ENCODE peak calls at places on chromosomes 13 and 19, in eight cellular contexts. One of them, this sample, is unnamed.

GRCh38 chr13:44854264-44855060 is 134.8 kb downstream of the NUFIP1 start:
- DNase-seq in cardiac muscle cell: peak
- DNase-seq in stomach: peak
- DNase-seq in K562: no peak
- DNase-seq in heart right ventricle: peak
- DNase-seq in fibroblast of lung: no peak
- DNase-seq in pancreas: no peak
- DNase-seq in uterus: no peak
- DNase-seq in this sample: no peak

GRCh38 chr13:104809483-104809882 is 1726.0 kb downstream of the EFNB2 start:
- DNase-seq in cardiac muscle cell: no peak
- DNase-seq in stomach: no peak
- DNase-seq in K562: no peak
- DNase-seq in heart right ventricle: no peak
- DNase-seq in fibroblast of lung: peak
- DNase-seq in pancreas: no peak
- DNase-seq in uterus: no peak
- DNase-seq in this sample: no peak

GRCh38 chr19:13275016-13275722 is 125.0 kb downstream of the IER2 start:
- DNase-seq in cardiac muscle cell: no peak
- DNase-seq in stomach: no peak
- DNase-seq in K562: no peak
- DNase-seq in heart right ventricle: no peak
- DNase-seq in fibroblast of lung: no peak
- DNase-seq in pancreas: no peak
- DNase-seq in uterus: no peak
- DNase-seq in this sample: no peak

GRCh38 chr13:84912720-84913119 is 886.5 kb downstream of the SLITRK6 start:
- DNase-seq in cardiac muscle cell: no peak
- DNase-seq in stomach: no peak
- DNase-seq in K562: no peak
- DNase-seq in heart right ventricle: no peak
- DNase-seq in fibroblast of lung: no peak
- DNase-seq in pancreas: no peak
- DNase-seq in uterus: no peak
- DNase-seq in this sample: no peak

GRCh38 chr19:47514151-47514868 is 553 bp downstream of the NAPA start:
- DNase-seq in cardiac muscle cell: no peak
- DNase-seq in stomach: peak
- DNase-seq in K562: peak
- DNase-seq in heart right ventricle: no peak
- DNase-seq in fibroblast of lung: no peak
- DNase-seq in pancreas: no peak
- DNase-seq in uterus: no peak
- DNase-seq in this sample: no peak

GRCh38 chr19:17577698-17578097 is 22.2 kb downstream of the COLGALT1 start:
- DNase-seq in cardiac muscle cell: no peak
- DNase-seq in stomach: no peak
- DNase-seq in K562: no peak
- DNase-seq in heart right ventricle: no peak
- DNase-seq in fibroblast of lung: no peak
- DNase-seq in pancreas: peak
- DNase-seq in uterus: no peak
- DNase-seq in this sample: no peak

GRCh38 chr13:79482271-79482970 is 1.5 kb downstream of the NDFIP2 start:
- DNase-seq in cardiac muscle cell: no peak
- DNase-seq in stomach: no peak
- DNase-seq in K562: no peak
- DNase-seq in heart right ventricle: no peak
- DNase-seq in fibroblast of lung: no peak
- DNase-seq in pancreas: no peak
- DNase-seq in uterus: no peak
- DNase-seq in this sample: no peak

GRCh38 chr19:35318679-35319448 is 10.1 kb upstream of the CD22 start:
- DNase-seq in cardiac muscle cell: no peak
- DNase-seq in stomach: peak
- DNase-seq in K562: peak
- DNase-seq in heart right ventricle: peak
- DNase-seq in fibroblast of lung: peak
- DNase-seq in pancreas: no peak
- DNase-seq in uterus: peak
- DNase-seq in this sample: peak

GRCh38 chr19:14674764-14675163 is at the start of gene ADGRE3:
- DNase-seq in cardiac muscle cell: no peak
- DNase-seq in stomach: no peak
- DNase-seq in K562: no peak
- DNase-seq in heart right ventricle: no peak
- DNase-seq in fibroblast of lung: no peak
- DNase-seq in pancreas: no peak
- DNase-seq in uterus: no peak
- DNase-seq in this sample: no peak

GRCh38 chr19:48696353-48697010 is 711 bp downstream of the FUT2 start:
- DNase-seq in cardiac muscle cell: no peak
- DNase-seq in stomach: peak
- DNase-seq in K562: no peak
- DNase-seq in heart right ventricle: no peak
- DNase-seq in fibroblast of lung: no peak
- DNase-seq in pancreas: peak
- DNase-seq in uterus: no peak
- DNase-seq in this sample: no peak

GRCh38 chr19:51552996-51553725 is 17.9 kb upstream of the ZNF175 start:
- DNase-seq in cardiac muscle cell: peak
- DNase-seq in stomach: peak
- DNase-seq in K562: peak
- DNase-seq in heart right ventricle: peak
- DNase-seq in fibroblast of lung: peak
- DNase-seq in pancreas: peak
- DNase-seq in uterus: peak
- DNase-seq in this sample: peak

GRCh38 chr19:53157601-53158000 is 1.3 kb downstream of the ZNF347 start:
- DNase-seq in cardiac muscle cell: peak
- DNase-seq in stomach: no peak
- DNase-seq in K562: no peak
- DNase-seq in heart right ventricle: no peak
- DNase-seq in fibroblast of lung: no peak
- DNase-seq in pancreas: no peak
- DNase-seq in uterus: no peak
- DNase-seq in this sample: no peak

GRCh38 chr13:113374511-113375175 is 10.7 kb upstream of the GRTP1 start:
- DNase-seq in cardiac muscle cell: no peak
- DNase-seq in stomach: no peak
- DNase-seq in K562: no peak
- DNase-seq in heart right ventricle: no peak
- DNase-seq in fibroblast of lung: no peak
- DNase-seq in pancreas: no peak
- DNase-seq in uterus: no peak
- DNase-seq in this sample: no peak

GRCh38 chr19:46016426-46017094 is 6.3 kb downstream of the PGLYRP1 start:
- DNase-seq in cardiac muscle cell: peak
- DNase-seq in stomach: peak
- DNase-seq in K562: peak
- DNase-seq in heart right ventricle: peak
- DNase-seq in fibroblast of lung: peak
- DNase-seq in pancreas: peak
- DNase-seq in uterus: peak
- DNase-seq in this sample: peak

GRCh38 chr19:18596752-18597157 is 8.2 kb downstream of the REX1BD start:
- DNase-seq in cardiac muscle cell: peak
- DNase-seq in stomach: peak
- DNase-seq in K562: peak
- DNase-seq in heart right ventricle: peak
- DNase-seq in fibroblast of lung: peak
- DNase-seq in pancreas: peak
- DNase-seq in uterus: peak
- DNase-seq in this sample: peak

GRCh38 chr19:47035127-47035494 is 13.3 kb downstream of the TMEM160 start:
- DNase-seq in cardiac muscle cell: no peak
- DNase-seq in stomach: no peak
- DNase-seq in K562: peak
- DNase-seq in heart right ventricle: no peak
- DNase-seq in fibroblast of lung: no peak
- DNase-seq in pancreas: no peak
- DNase-seq in uterus: no peak
- DNase-seq in this sample: no peak

GRCh38 chr19:46221981-46222610 is 7.4 kb upstream of the IGFL1 start:
- DNase-seq in cardiac muscle cell: peak
- DNase-seq in stomach: peak
- DNase-seq in K562: no peak
- DNase-seq in heart right ventricle: peak
- DNase-seq in fibroblast of lung: peak
- DNase-seq in pancreas: no peak
- DNase-seq in uterus: peak
- DNase-seq in this sample: no peak

GRCh38 chr19:41853344-41853743 is 6.7 kb upstream of the RPS19 start:
- DNase-seq in cardiac muscle cell: no peak
- DNase-seq in stomach: no peak
- DNase-seq in K562: no peak
- DNase-seq in heart right ventricle: no peak
- DNase-seq in fibroblast of lung: no peak
- DNase-seq in pancreas: no peak
- DNase-seq in uterus: no peak
- DNase-seq in this sample: no peak

GRCh38 chr13:113742000-113742441 is 17.0 kb upstream of the TMEM255B start:
- DNase-seq in cardiac muscle cell: peak
- DNase-seq in stomach: peak
- DNase-seq in K562: peak
- DNase-seq in heart right ventricle: no peak
- DNase-seq in fibroblast of lung: peak
- DNase-seq in pancreas: peak
- DNase-seq in uterus: no peak
- DNase-seq in this sample: peak

GRCh38 chr13:95204231-95204765 is 97.0 kb downstream of the ABCC4 start:
- DNase-seq in cardiac muscle cell: no peak
- DNase-seq in stomach: no peak
- DNase-seq in K562: no peak
- DNase-seq in heart right ventricle: no peak
- DNase-seq in fibroblast of lung: no peak
- DNase-seq in pancreas: no peak
- DNase-seq in uterus: no peak
- DNase-seq in this sample: no peak
- H3K27ac ChIP-seq in cardiac muscle cell: no peak
- H3K27ac ChIP-seq in stomach: no peak
- H3K27ac ChIP-seq in K562: no peak
- H3K27ac ChIP-seq in heart right ventricle: no peak
- H3K27ac ChIP-seq in fibroblast of lung: no peak
- H3K27ac ChIP-seq in pancreas: no peak
- H3K27ac ChIP-seq in uterus: no peak
- H3K27ac ChIP-seq in this sample: no peak

DNA sequence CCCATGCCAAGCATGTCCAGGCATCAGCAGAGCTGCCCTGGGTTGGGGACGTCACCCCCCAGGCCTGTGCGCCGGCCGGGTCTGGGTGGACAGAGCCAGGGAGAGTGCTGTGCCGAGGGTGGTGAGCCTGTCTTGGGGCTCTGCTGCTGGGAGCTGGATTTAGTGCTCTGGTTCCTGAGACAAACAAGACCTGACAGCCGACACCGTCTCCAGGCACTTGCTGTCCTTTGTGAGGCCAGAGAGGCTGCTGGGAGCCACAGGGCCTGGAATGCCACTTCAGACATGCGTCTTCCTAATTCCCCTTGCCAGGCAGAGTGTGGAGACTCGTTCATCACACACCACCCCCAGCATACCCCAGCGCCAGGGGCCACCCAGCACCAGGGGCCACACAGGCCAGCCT is 165.8 kb downstream of the KDM4B start:
- DNase-seq in cardiac muscle cell: no peak
- DNase-seq in stomach: no peak
- DNase-seq in K562: no peak
- DNase-seq in heart right ventricle: no peak
- DNase-seq in fibroblast of lung: no peak
- DNase-seq in pancreas: no peak
- DNase-seq in uterus: no peak
- DNase-seq in this sample: no peak
- H3K27ac ChIP-seq in cardiac muscle cell: peak
- H3K27ac ChIP-seq in stomach: no peak
- H3K27ac ChIP-seq in K562: no peak
- H3K27ac ChIP-seq in heart right ventricle: no peak
- H3K27ac ChIP-seq in fibroblast of lung: no peak
- H3K27ac ChIP-seq in pancreas: no peak
- H3K27ac ChIP-seq in uterus: no peak
- H3K27ac ChIP-seq in this sample: no peak

GRCh38 chr13:100208002-100208401 is 119.1 kb downstream of the PCCA start:
- DNase-seq in cardiac muscle cell: no peak
- DNase-seq in stomach: no peak
- DNase-seq in K562: no peak
- DNase-seq in heart right ventricle: no peak
- DNase-seq in fibroblast of lung: no peak
- DNase-seq in pancreas: no peak
- DNase-seq in uterus: no peak
- DNase-seq in this sample: no peak

GRCh38 chr13:100208596-100208995 is 119.7 kb downstream of the PCCA start:
- DNase-seq in cardiac muscle cell: no peak
- DNase-seq in stomach: no peak
- DNase-seq in K562: no peak
- DNase-seq in heart right ventricle: no peak
- DNase-seq in fibroblast of lung: no peak
- DNase-seq in pancreas: no peak
- DNase-seq in uterus: no peak
- DNase-seq in this sample: no peak

GRCh38 chr13:100203696-100204367 is 114.9 kb downstream of the PCCA start:
- DNase-seq in cardiac muscle cell: no peak
- DNase-seq in stomach: no peak
- DNase-seq in K562: no peak
- DNase-seq in heart right ventricle: no peak
- DNase-seq in fibroblast of lung: peak
- DNase-seq in pancreas: no peak
- DNase-seq in uterus: no peak
- DNase-seq in this sample: no peak
- H3K27ac ChIP-seq in cardiac muscle cell: no peak
- H3K27ac ChIP-seq in stomach: no peak
- H3K27ac ChIP-seq in K562: no peak
- H3K27ac ChIP-seq in heart right ventricle: no peak
- H3K27ac ChIP-seq in fibroblast of lung: no peak
- H3K27ac ChIP-seq in pancreas: no peak
- H3K27ac ChIP-seq in uterus: no peak
- H3K27ac ChIP-seq in this sample: no peak

GRCh38 chr19:10230155-10230903 is 802 bp downstream of the S1PR2 start:
- DNase-seq in cardiac muscle cell: peak
- DNase-seq in stomach: peak
- DNase-seq in K562: peak
- DNase-seq in heart right ventricle: peak
- DNase-seq in fibroblast of lung: peak
- DNase-seq in pancreas: peak
- DNase-seq in uterus: peak
- DNase-seq in this sample: no peak

GRCh38 chr19:10231624-10232228 is 595 bp upstream of the S1PR2 start:
- DNase-seq in cardiac muscle cell: no peak
- DNase-seq in stomach: no peak
- DNase-seq in K562: no peak
- DNase-seq in heart right ventricle: no peak
- DNase-seq in fibroblast of lung: no peak
- DNase-seq in pancreas: no peak
- DNase-seq in uterus: no peak
- DNase-seq in this sample: no peak

GRCh38 chr19:10228925-10229324 is 2.2 kb downstream of the S1PR2 start:
- DNase-seq in cardiac muscle cell: peak
- DNase-seq in stomach: no peak
- DNase-seq in K562: peak
- DNase-seq in heart right ventricle: no peak
- DNase-seq in fibroblast of lung: peak
- DNase-seq in pancreas: no peak
- DNase-seq in uterus: no peak
- DNase-seq in this sample: no peak

GRCh38 chr19:10228393-10228792 is 2.7 kb downstream of the S1PR2 start:
- DNase-seq in cardiac muscle cell: no peak
- DNase-seq in stomach: no peak
- DNase-seq in K562: no peak
- DNase-seq in heart right ventricle: no peak
- DNase-seq in fibroblast of lung: no peak
- DNase-seq in pancreas: no peak
- DNase-seq in uterus: no peak
- DNase-seq in this sample: no peak

GRCh38 chr19:10230904-10231623 is at the start of gene S1PR2:
- DNase-seq in cardiac muscle cell: peak
- DNase-seq in stomach: peak
- DNase-seq in K562: peak
- DNase-seq in heart right ventricle: peak
- DNase-seq in fibroblast of lung: peak
- DNase-seq in pancreas: peak
- DNase-seq in uterus: peak
- DNase-seq in this sample: no peak
- H3K27ac ChIP-seq in cardiac muscle cell: peak
- H3K27ac ChIP-seq in stomach: peak
- H3K27ac ChIP-seq in K562: peak
- H3K27ac ChIP-seq in heart right ventricle: peak
- H3K27ac ChIP-seq in fibroblast of lung: peak
- H3K27ac ChIP-seq in pancreas: peak
- H3K27ac ChIP-seq in uterus: peak
- H3K27ac ChIP-seq in this sample: peak

This sample was measured in substantia nigra.